ENCODE peak calls at places on chromosomes 4 and X, in seven cellular contexts. K, B, W, T, Y, E and V are unnamed samples.

GRCh38 chrX:140123446-140123845 is 158.1 kb upstream of the CXorf66 start:
- DNase-seq in K (no peak), E (no peak), T (no peak), W (no peak), Y (peak), B (no peak), V (no peak)

GRCh38 chr4:52864816-52865215 is 2.7 kb downstream of the RASL11B start:
- DNase-seq in T (no peak), K (no peak), E (no peak), Y (no peak), B (no peak), W (no peak), V (no peak)

GRCh38 chrX:148947399-148948025 is 447.1 kb downstream of the AFF2 start:
- DNase-seq in K (no peak), W (no peak), E (no peak), B (no peak), Y (no peak), T (no peak), V (no peak)

GRCh38 chrX:43939187-43939926 is 33.8 kb downstream of the NDP start:
- DNase-seq in E (no peak), K (no peak), W (no peak), T (no peak), Y (no peak), B (no peak), V (no peak)

GRCh38 chr4:13918110-13918509 is 290.6 kb upstream of the BOD1L1 start:
- DNase-seq in E (no peak), B (no peak), W (no peak), Y (no peak), T (no peak), K (no peak), V (no peak)

GRCh38 chr4:5142726-5143125 is 91.4 kb downstream of the STK32B start:
- DNase-seq in K (no peak), Y (peak), B (no peak), E (no peak), W (no peak), T (no peak), V (peak)

GRCh38 chrX:6526564-6526963 is 8.4 kb downstream of the VCX3A start:
- DNase-seq in W (no peak), B (no peak), T (no peak), Y (no peak), E (no peak), K (no peak), V (no peak)

GRCh38 chrX:101117701-101118100 is 19.7 kb downstream of the CENPI start:
- DNase-seq in B (no peak), E (no peak), T (no peak), Y (no peak), W (no peak), K (no peak), V (no peak)

GRCh38 chrX:51336584-51336983 is 4.0 kb downstream of the NUDT10 start:
- DNase-seq in T (peak), K (peak), W (no peak), E (no peak), Y (peak), B (no peak), V (no peak)